ENCODE peak calls at places on chromosomes 5 and 9, in seven cellular contexts. One of them, this sample, is unnamed.

GRCh38 chr5:15995206-15996052 is 184.2 kb downstream of the MARCHF11 start:
- DNase-seq in PC-9: no peak
- DNase-seq in H1: peak; percentile 48
- DNase-seq in CD8-positive, alpha-beta T cell: no peak
- DNase-seq in heart right ventricle: no peak
- DNase-seq in right lobe of liver: no peak
- DNase-seq in brain microvascular endothelial cell: peak; percentile 7
- DNase-seq in this sample: no peak

GRCh38 chr5:51388488-51389325 is 5.5 kb downstream of the ISL1 start:
- DNase-seq in PC-9: no peak
- DNase-seq in H1: no peak
- DNase-seq in CD8-positive, alpha-beta T cell: no peak
- DNase-seq in heart right ventricle: no peak
- DNase-seq in right lobe of liver: no peak
- DNase-seq in brain microvascular endothelial cell: no peak
- DNase-seq in this sample: no peak

GRCh38 chr9:20854444-20854843 is 170.4 kb downstream of the FOCAD start:
- DNase-seq in PC-9: no peak
- DNase-seq in H1: no peak
- DNase-seq in CD8-positive, alpha-beta T cell: no peak
- DNase-seq in heart right ventricle: no peak
- DNase-seq in right lobe of liver: no peak
- DNase-seq in brain microvascular endothelial cell: peak; percentile 75
- DNase-seq in this sample: no peak

GRCh38 chr9:13163287-13163686 is 116.2 kb downstream of the MPDZ start:
- DNase-seq in PC-9: no peak
- DNase-seq in H1: no peak
- DNase-seq in CD8-positive, alpha-beta T cell: no peak
- DNase-seq in heart right ventricle: no peak
- DNase-seq in right lobe of liver: no peak
- DNase-seq in brain microvascular endothelial cell: no peak
- DNase-seq in this sample: no peak

GRCh38 chr9:95085036-95085770 is 232.3 kb downstream of the FANCC start:
- DNase-seq in PC-9: no peak
- DNase-seq in H1: no peak
- DNase-seq in CD8-positive, alpha-beta T cell: no peak
- DNase-seq in heart right ventricle: no peak
- DNase-seq in right lobe of liver: no peak
- DNase-seq in brain microvascular endothelial cell: no peak
- DNase-seq in this sample: no peak

GRCh38 chr5:91119265-91119664 is 263.9 kb downstream of the ARRDC3 start:
- DNase-seq in PC-9: no peak
- DNase-seq in H1: no peak
- DNase-seq in CD8-positive, alpha-beta T cell: no peak
- DNase-seq in heart right ventricle: no peak
- DNase-seq in right lobe of liver: no peak
- DNase-seq in brain microvascular endothelial cell: no peak
- DNase-seq in this sample: no peak

GRCh38 chr9:134605351-134605968 is 36.1 kb upstream of the COL5A1 start:
- DNase-seq in PC-9: no peak
- DNase-seq in H1: no peak
- DNase-seq in CD8-positive, alpha-beta T cell: no peak
- DNase-seq in heart right ventricle: peak; percentile 3
- DNase-seq in right lobe of liver: no peak
- DNase-seq in brain microvascular endothelial cell: no peak
- DNase-seq in this sample: no peak

GRCh38 chr5:91077623-91078022 is 305.5 kb downstream of the ARRDC3 start:
- DNase-seq in PC-9: peak; percentile 43
- DNase-seq in H1: no peak
- DNase-seq in CD8-positive, alpha-beta T cell: no peak
- DNase-seq in heart right ventricle: no peak
- DNase-seq in right lobe of liver: no peak
- DNase-seq in brain microvascular endothelial cell: no peak
- DNase-seq in this sample: no peak

GRCh38 chr5:111223790-111224560 is at the start of gene CAMK4:
- DNase-seq in PC-9: no peak
- DNase-seq in H1: peak; percentile 80
- DNase-seq in CD8-positive, alpha-beta T cell: peak; percentile 90
- DNase-seq in heart right ventricle: peak; percentile 54
- DNase-seq in right lobe of liver: peak; percentile 62
- DNase-seq in brain microvascular endothelial cell: peak; percentile 38
- DNase-seq in this sample: peak; percentile 84

GRCh38 chr5:169695919-169696490 is 58.9 kb downstream of the DOCK2 start:
- DNase-seq in PC-9: peak; percentile 82
- DNase-seq in H1: no peak
- DNase-seq in CD8-positive, alpha-beta T cell: no peak
- DNase-seq in heart right ventricle: no peak
- DNase-seq in right lobe of liver: no peak
- DNase-seq in brain microvascular endothelial cell: peak; percentile 98
- DNase-seq in this sample: no peak

GRCh38 chr9:81080185-81080584 is 609.2 kb downstream of the TLE1 start:
- DNase-seq in PC-9: no peak
- DNase-seq in H1: no peak
- DNase-seq in CD8-positive, alpha-beta T cell: no peak
- DNase-seq in heart right ventricle: no peak
- DNase-seq in right lobe of liver: no peak
- DNase-seq in brain microvascular endothelial cell: no peak
- DNase-seq in this sample: no peak

GRCh38 chr5:94181940-94182339 is 436.5 kb downstream of the KIAA0825 start:
- DNase-seq in PC-9: no peak
- DNase-seq in H1: no peak
- DNase-seq in CD8-positive, alpha-beta T cell: no peak
- DNase-seq in heart right ventricle: no peak
- DNase-seq in right lobe of liver: no peak
- DNase-seq in brain microvascular endothelial cell: no peak
- DNase-seq in this sample: no peak

GRCh38 chr5:92652735-92653134 is 928.3 kb downstream of the NR2F1-AS1 start:
- DNase-seq in PC-9: no peak
- DNase-seq in H1: no peak
- DNase-seq in CD8-positive, alpha-beta T cell: no peak
- DNase-seq in heart right ventricle: no peak
- DNase-seq in right lobe of liver: no peak
- DNase-seq in brain microvascular endothelial cell: no peak
- DNase-seq in this sample: no peak

GRCh38 chr5:1007221-1007680 is 1.4 kb upstream of the NKD2 start:
- DNase-seq in PC-9: no peak
- DNase-seq in H1: peak; percentile 44
- DNase-seq in CD8-positive, alpha-beta T cell: no peak
- DNase-seq in heart right ventricle: peak; percentile 2
- DNase-seq in right lobe of liver: peak; percentile 44
- DNase-seq in brain microvascular endothelial cell: no peak
- DNase-seq in this sample: no peak

GRCh38 chr5:126471875-126472537 is 48.8 kb downstream of the GRAMD2B start:
- DNase-seq in PC-9: peak; percentile 66
- DNase-seq in H1: no peak
- DNase-seq in CD8-positive, alpha-beta T cell: no peak
- DNase-seq in heart right ventricle: no peak
- DNase-seq in right lobe of liver: no peak
- DNase-seq in brain microvascular endothelial cell: peak; percentile 76
- DNase-seq in this sample: no peak

GRCh38 chr5:159504857-159505304 is 174.6 kb upstream of the IL12B start:
- DNase-seq in PC-9: peak; percentile 93
- DNase-seq in H1: no peak
- DNase-seq in CD8-positive, alpha-beta T cell: no peak
- DNase-seq in heart right ventricle: peak; percentile 41
- DNase-seq in right lobe of liver: no peak
- DNase-seq in brain microvascular endothelial cell: peak; percentile 73
- DNase-seq in this sample: peak; percentile 85

GRCh38 chr9:109816490-109816889 is 36.5 kb downstream of the PALM2AKAP2 start:
- DNase-seq in PC-9: peak; percentile 92
- DNase-seq in H1: no peak
- DNase-seq in CD8-positive, alpha-beta T cell: no peak
- DNase-seq in heart right ventricle: peak; percentile 74
- DNase-seq in right lobe of liver: no peak
- DNase-seq in brain microvascular endothelial cell: peak; percentile 99
- DNase-seq in this sample: no peak

DNA sequence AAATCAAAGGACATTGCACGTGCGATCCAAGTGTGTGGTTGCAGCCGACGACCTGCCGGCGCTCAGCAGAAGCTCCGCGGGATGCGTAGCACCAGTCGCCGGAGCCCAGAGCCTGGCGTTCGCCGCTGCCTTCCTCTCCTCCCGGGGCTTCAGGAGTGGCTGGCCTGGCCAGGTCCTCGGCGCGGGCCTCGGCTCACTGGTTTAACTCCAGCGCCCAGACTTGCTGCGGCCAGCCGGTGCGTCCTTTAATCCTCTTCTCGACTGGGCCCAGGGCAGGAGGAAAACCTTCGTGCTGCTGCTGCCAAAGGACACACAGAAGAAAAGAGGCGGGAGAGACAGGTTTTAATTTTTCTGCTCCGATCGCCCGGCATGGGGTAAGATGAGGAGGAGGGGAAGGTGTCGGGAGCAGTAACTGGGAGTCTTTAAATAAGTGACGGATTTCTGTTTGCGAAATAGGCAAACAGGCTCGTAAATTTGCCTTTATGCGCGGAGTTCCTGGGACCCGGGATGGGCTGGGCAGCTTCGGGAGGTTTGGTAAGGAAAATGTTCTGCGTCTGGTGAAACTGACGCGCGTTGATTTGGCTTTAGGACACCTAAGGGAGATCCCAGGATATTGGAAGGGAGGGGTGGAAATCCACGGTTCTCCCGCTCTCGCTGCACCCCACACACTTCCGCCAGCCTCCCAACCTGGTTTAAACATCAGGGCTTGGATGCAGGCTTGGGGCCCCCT is 2.2 kb downstream of the HAND1 start:
- DNase-seq in PC-9: no peak
- DNase-seq in H1: peak; percentile 71
- DNase-seq in CD8-positive, alpha-beta T cell: no peak
- DNase-seq in heart right ventricle: no peak
- DNase-seq in right lobe of liver: no peak
- DNase-seq in brain microvascular endothelial cell: no peak
- DNase-seq in this sample: no peak
- H3K4me3 ChIP-seq in PC-9: no peak overlapping the region
- H3K4me3 ChIP-seq in H1: peak overlapping the region; percentile 34
- H3K4me3 ChIP-seq in CD8-positive, alpha-beta T cell: no peak overlapping the region
- H3K4me3 ChIP-seq in heart right ventricle: peak overlapping the region; percentile 55
- H3K4me3 ChIP-seq in right lobe of liver: no peak overlapping the region
- H3K4me3 ChIP-seq in brain microvascular endothelial cell: no peak overlapping the region
- H3K4me3 ChIP-seq in this sample: no peak overlapping the region

GRCh38 chr5:8700222-8700621 is 831.3 kb downstream of the MTRR start:
- DNase-seq in PC-9: no peak
- DNase-seq in H1: no peak
- DNase-seq in CD8-positive, alpha-beta T cell: no peak
- DNase-seq in heart right ventricle: no peak
- DNase-seq in right lobe of liver: no peak
- DNase-seq in brain microvascular endothelial cell: no peak
- DNase-seq in this sample: no peak
- H3K27ac ChIP-seq in PC-9: no peak overlapping the region
- H3K27ac ChIP-seq in H1: no peak overlapping the region
- H3K27ac ChIP-seq in CD8-positive, alpha-beta T cell: no peak overlapping the region
- H3K27ac ChIP-seq in heart right ventricle: no peak overlapping the region
- H3K27ac ChIP-seq in right lobe of liver: no peak overlapping the region
- H3K27ac ChIP-seq in brain microvascular endothelial cell: no peak overlapping the region
- H3K27ac ChIP-seq in this sample: peak overlapping the region; percentile 0

GRCh38 chr5:133230823-133231578 is 179.2 kb downstream of the HSPA4 start:
- DNase-seq in PC-9: no peak
- DNase-seq in H1: no peak
- DNase-seq in CD8-positive, alpha-beta T cell: no peak
- DNase-seq in heart right ventricle: no peak
- DNase-seq in right lobe of liver: no peak
- DNase-seq in brain microvascular endothelial cell: no peak
- DNase-seq in this sample: no peak

GRCh38 chr5:133232011-133232410 is 180.2 kb downstream of the HSPA4 start:
- DNase-seq in PC-9: no peak
- DNase-seq in H1: no peak
- DNase-seq in CD8-positive, alpha-beta T cell: no peak
- DNase-seq in heart right ventricle: no peak
- DNase-seq in right lobe of liver: no peak
- DNase-seq in brain microvascular endothelial cell: no peak
- DNase-seq in this sample: no peak

GRCh38 chr5:133227897-133228296 is 176.1 kb downstream of the HSPA4 start:
- DNase-seq in PC-9: no peak
- DNase-seq in H1: no peak
- DNase-seq in CD8-positive, alpha-beta T cell: no peak
- DNase-seq in heart right ventricle: no peak
- DNase-seq in right lobe of liver: no peak
- DNase-seq in brain microvascular endothelial cell: no peak
- DNase-seq in this sample: no peak

GRCh38 chr5:133228316-133228715 is 176.5 kb downstream of the HSPA4 start:
- DNase-seq in PC-9: no peak
- DNase-seq in H1: no peak
- DNase-seq in CD8-positive, alpha-beta T cell: no peak
- DNase-seq in heart right ventricle: no peak
- DNase-seq in right lobe of liver: no peak
- DNase-seq in brain microvascular endothelial cell: no peak
- DNase-seq in this sample: no peak

DNA sequence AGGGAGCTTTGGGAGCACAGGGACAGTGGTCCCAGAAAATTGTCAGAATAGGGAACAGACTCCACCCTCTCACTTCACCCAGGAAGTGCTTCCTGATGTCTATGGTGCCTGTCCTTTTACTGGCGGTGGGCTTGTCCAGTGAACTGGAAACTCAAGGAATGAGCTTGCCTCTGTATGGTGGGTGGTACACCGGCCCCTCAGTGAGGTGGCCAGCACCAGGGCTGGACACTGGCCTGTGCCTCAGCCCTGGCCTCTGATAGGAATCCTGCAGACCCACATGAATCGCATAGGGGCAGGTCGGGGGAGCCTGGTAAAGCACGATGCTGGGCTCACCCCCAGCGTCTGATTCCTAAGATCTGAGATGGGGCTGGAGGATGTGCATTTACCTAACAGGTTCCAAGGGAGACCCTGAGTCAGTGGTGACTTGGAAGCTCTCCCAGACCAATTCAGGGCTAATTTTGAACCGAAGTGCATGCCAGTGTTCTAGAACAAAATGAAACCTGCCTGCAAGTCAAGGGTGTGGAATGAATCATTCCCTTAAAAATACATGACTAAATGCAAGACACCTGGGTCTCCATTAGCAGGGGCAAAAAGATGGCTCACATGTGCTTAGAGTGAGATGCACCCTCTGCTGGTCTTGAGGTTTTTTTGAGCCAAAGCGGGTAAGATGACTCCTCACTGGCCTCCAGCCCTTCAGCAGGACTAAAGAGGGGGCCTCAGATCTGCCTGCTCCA is 178.3 kb downstream of the HSPA4 start:
- DNase-seq in PC-9: no peak
- DNase-seq in H1: no peak
- DNase-seq in CD8-positive, alpha-beta T cell: no peak
- DNase-seq in heart right ventricle: no peak
- DNase-seq in right lobe of liver: no peak
- DNase-seq in brain microvascular endothelial cell: no peak
- DNase-seq in this sample: no peak
- H3K4me3 ChIP-seq in PC-9: no peak overlapping the region
- H3K4me3 ChIP-seq in H1: no peak overlapping the region
- H3K4me3 ChIP-seq in CD8-positive, alpha-beta T cell: no peak overlapping the region
- H3K4me3 ChIP-seq in heart right ventricle: no peak overlapping the region
- H3K4me3 ChIP-seq in right lobe of liver: no peak overlapping the region
- H3K4me3 ChIP-seq in brain microvascular endothelial cell: no peak overlapping the region
- H3K4me3 ChIP-seq in this sample: no peak overlapping the region

DNA sequence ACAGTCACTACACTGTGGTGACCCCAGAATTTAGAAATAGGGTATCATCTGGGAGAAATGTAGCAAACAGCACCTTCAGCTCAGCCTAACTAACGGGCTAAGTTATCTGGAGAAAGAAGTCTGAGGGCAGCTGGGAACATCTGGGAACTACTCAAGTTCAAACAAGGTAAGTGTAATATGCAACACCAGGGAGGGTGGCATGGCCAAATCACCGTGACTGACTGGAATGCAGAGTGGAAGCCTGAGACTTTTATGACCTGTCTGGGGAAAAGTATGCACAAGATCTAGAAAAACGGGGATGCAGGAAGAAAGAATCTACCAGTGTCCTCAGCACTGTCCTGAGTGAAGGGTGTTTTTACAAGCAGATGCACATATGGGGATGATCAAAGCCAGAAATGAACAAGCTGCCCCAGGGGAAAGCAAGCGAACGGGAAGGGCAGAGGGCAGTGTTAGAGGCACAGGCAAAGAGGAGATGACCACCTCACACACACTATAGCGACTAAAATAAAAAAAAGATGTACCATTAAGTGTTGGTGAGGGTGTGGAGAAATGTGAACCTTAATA is 59.9 kb downstream of the SERINC5 start:
- DNase-seq in PC-9: no peak
- DNase-seq in H1: no peak
- DNase-seq in CD8-positive, alpha-beta T cell: no peak
- DNase-seq in heart right ventricle: no peak
- DNase-seq in right lobe of liver: no peak
- DNase-seq in brain microvascular endothelial cell: no peak
- DNase-seq in this sample: no peak
- H3K27ac ChIP-seq in PC-9: no peak overlapping the region
- H3K27ac ChIP-seq in H1: no peak overlapping the region
- H3K27ac ChIP-seq in CD8-positive, alpha-beta T cell: no peak overlapping the region
- H3K27ac ChIP-seq in heart right ventricle: no peak overlapping the region
- H3K27ac ChIP-seq in right lobe of liver: no peak overlapping the region
- H3K27ac ChIP-seq in brain microvascular endothelial cell: no peak overlapping the region
- H3K27ac ChIP-seq in this sample: no peak overlapping the region